ENCODE peak calls at places on chromosomes 2 and 18, in five cellular contexts. T is effector memory CD8-positive, alpha-beta T cell; C is A172; V is GM13977; Q is naive B cell. B is an unnamed sample.

GRCh38 chr2:63058742-63059433 is 8.3 kb downstream of the OTX1 start:
- DNase-seq in V (peak; percentile 44), T (no peak), C (no peak), Q (peak; percentile 24), B (no peak)

GRCh38 chr2:12717191-12717987 is 653 bp downstream of the TRIB2 start:
- DNase-seq in Q (peak; percentile 59), T (peak; percentile 41), C (peak; percentile 39), V (peak; percentile 73), B (peak; percentile 62)

GRCh38 chr2:17441055-17441771 is 77.0 kb downstream of the RAD51AP2 start:
- DNase-seq in V (no peak), T (no peak), Q (no peak), C (peak; percentile 48), B (no peak)

GRCh38 chr2:218896501-218897393 is 16.1 kb downstream of the WNT10A start:
- DNase-seq in Q (peak; percentile 96), V (peak; percentile 92), T (peak; percentile 91), C (peak; percentile 82), B (peak; percentile 85)

GRCh38 chr2:113141451-113141850 is 14.1 kb downstream of the IL1RN start:
- DNase-seq in V (no peak), C (no peak), T (no peak), Q (no peak), B (no peak)

GRCh38 chr2:65566617-65567016 is 134.2 kb upstream of the SPRED2 start:
- DNase-seq in C (peak; percentile 62), Q (no peak), T (no peak), V (no peak), B (no peak)

GRCh38 chr2:117101613-117102012 is 712.9 kb upstream of the DDX18 start:
- DNase-seq in V (no peak), Q (no peak), C (no peak), T (no peak), B (no peak)

GRCh38 chr2:215377283-215377682 is 58.6 kb downstream of the FN1 start:
- DNase-seq in V (no peak), C (no peak), Q (no peak), T (no peak), B (no peak)

GRCh38 chr2:55862673-55863390 is 60.8 kb downstream of the EFEMP1 start:
- DNase-seq in T (no peak), V (no peak), C (peak; percentile 99), Q (no peak), B (no peak)

GRCh38 chr2:9883897-9884296 is 40.6 kb downstream of the TAF1B start:
- DNase-seq in T (no peak), Q (no peak), V (no peak), C (no peak), B (no peak)

GRCh38 chr18:34867520-34867919 is 157.4 kb downstream of the DTNA start:
- DNase-seq in C (peak; percentile 27), V (no peak), T (no peak), Q (no peak), B (no peak)

GRCh38 chr18:55419132-55419938 is 168.7 kb downstream of the TCF4 start:
- DNase-seq in V (no peak), Q (no peak), T (no peak), C (no peak), B (no peak)

B was measured in naive thymus-derived CD8-positive, alpha-beta T cell.